ENCODE peak calls at places on chromosomes 11 and 22, in six cellular contexts. K is heart right ventricle, W is Caco-2, A is suprapubic skin, L is lung, M is fibroblast of lung. R is an unnamed sample. For H3K4me1, the result is how much of the 10 kb centered on the place peaks cover.

GRCh38 chr22:40107756-40108437 is 69.8 kb upstream of the TNRC6B start:
- DNase-seq in M (no peak), W (no peak), K (peak), L (no peak), A (no peak), R (peak)

GRCh38 chr11:3840870-3841425 is at the start of gene RHOG:
- DNase-seq in K (peak), M (peak), L (peak), A (peak), W (peak), R (peak)

GRCh38 chr11:117107701-117108590 is 9.7 kb upstream of the SIK3 start:
- DNase-seq in W (no peak), A (no peak), K (no peak), L (no peak), M (no peak), R (no peak)

GRCh38 chr11:22304337-22304961 is 33.7 kb upstream of the SLC17A6 start:
- DNase-seq in A (no peak), W (no peak), M (peak), K (no peak), L (no peak), R (no peak)

GRCh38 chr11:94732617-94733292 is 35.4 kb upstream of the AMOTL1 start:
- DNase-seq in L (no peak), W (no peak), K (peak), M (peak), A (no peak), R (no peak)

GRCh38 chr11:87851234-87851633 is 324.0 kb downstream of the RAB38 start:
- DNase-seq in W (no peak), A (no peak), K (no peak), M (peak), L (no peak), R (no peak)

GRCh38 chr11:27427183-27427980 is 45.2 kb downstream of the LGR4 start:
- DNase-seq in W (no peak), M (peak), A (no peak), K (no peak), L (no peak), R (peak)

GRCh38 chr11:17446482-17446881 is 30.2 kb downstream of the ABCC8 start:
- DNase-seq in L (no peak), M (no peak), K (no peak), W (no peak), A (no peak), R (no peak)

GRCh38 chr22:44147821-44148574 is 32.7 kb upstream of the PARVG start:
- DNase-seq in M (peak), A (no peak), L (no peak), W (no peak), K (no peak), R (no peak)

GRCh38 chr22:36405671-36406070 is 17.9 kb upstream of the MYH9 start:
- DNase-seq in A (no peak), M (no peak), L (peak), K (no peak), W (no peak), R (peak)

GRCh38 chr11:20529757-20530156 is 69.7 kb upstream of the SLC6A5 start:
- DNase-seq in M (no peak), A (no peak), W (no peak), K (no peak), L (no peak), R (no peak)

GRCh38 chr11:89182773-89183172 is 5.1 kb downstream of the TYR start:
- DNase-seq in M (peak), L (no peak), K (no peak), A (no peak), W (no peak), R (no peak)

GRCh38 chr11:72524711-72525110 is 90.4 kb upstream of the CLPB start:
- DNase-seq in K (no peak), A (no peak), M (peak), L (no peak), W (no peak), R (no peak)

GRCh38 chr11:121595717-121596156 is 143.0 kb upstream of the SORL1-AS1 start:
- DNase-seq in A (no peak), L (peak), K (no peak), M (peak), W (no peak), R (no peak)

GRCh38 chr11:17405232-17406005 is 17.0 kb upstream of the KCNJ11 start:
- DNase-seq in A (no peak), L (peak), K (peak), W (no peak), M (peak), R (peak)

GRCh38 chr11:69155302-69156198 is at the start of gene SMIM38:
- DNase-seq in L (no peak), W (peak), A (no peak), K (no peak), M (no peak), R (no peak)

GRCh38 chr11:64456509-64457320 is 97.8 kb downstream of the RPS6KA4 start:
- DNase-seq in W (no peak), A (peak), L (no peak), K (no peak), M (no peak), R (no peak)

GRCh38 chr11:86676533-86677154 is 4.2 kb upstream of the ME3 start:
- DNase-seq in A (no peak), L (no peak), W (peak), M (no peak), K (no peak), R (no peak)

GRCh38 chr11:67345949-67346819 is 7.2 kb downstream of the POLD4 start:
- DNase-seq in W (peak), M (peak), K (no peak), L (peak), A (no peak), R (peak)

GRCh38 chr11:72238040-72238450 is 5.9 kb downstream of the PHOX2A start:
- DNase-seq in M (peak), A (no peak), W (peak), L (peak), K (peak), R (peak)

GRCh38 chr11:60905551-60906113 is 753 bp downstream of the PRPF19 start:
- DNase-seq in M (peak), K (no peak), L (no peak), W (no peak), A (no peak), R (peak)

GRCh38 chr11:71181566-71181965 is 70.8 kb downstream of the SHANK2 start:
- DNase-seq in L (no peak), W (peak), A (no peak), K (no peak), M (no peak), R (no peak)

GRCh38 chr22:31730344-31730711 is 19.6 kb downstream of the PRR14L start:
- DNase-seq in M (no peak), A (no peak), L (no peak), K (no peak), W (no peak), R (no peak)
- TF ChIP-seq CTCF in M (no peak), A (no peak), L (no peak), K (no peak), W (no peak), R (no peak)

GRCh38 chr11:2301631-2302272 is at the start of the genes C11orf21 and TSPAN32:
- DNase-seq in W (no peak), A (peak), K (peak), M (peak), L (peak), R (peak)
- H3K4me1 ChIP-seq in W (half or more), A (under half), K (half or more), M (under half), L (under half), R (under half)

DNA sequence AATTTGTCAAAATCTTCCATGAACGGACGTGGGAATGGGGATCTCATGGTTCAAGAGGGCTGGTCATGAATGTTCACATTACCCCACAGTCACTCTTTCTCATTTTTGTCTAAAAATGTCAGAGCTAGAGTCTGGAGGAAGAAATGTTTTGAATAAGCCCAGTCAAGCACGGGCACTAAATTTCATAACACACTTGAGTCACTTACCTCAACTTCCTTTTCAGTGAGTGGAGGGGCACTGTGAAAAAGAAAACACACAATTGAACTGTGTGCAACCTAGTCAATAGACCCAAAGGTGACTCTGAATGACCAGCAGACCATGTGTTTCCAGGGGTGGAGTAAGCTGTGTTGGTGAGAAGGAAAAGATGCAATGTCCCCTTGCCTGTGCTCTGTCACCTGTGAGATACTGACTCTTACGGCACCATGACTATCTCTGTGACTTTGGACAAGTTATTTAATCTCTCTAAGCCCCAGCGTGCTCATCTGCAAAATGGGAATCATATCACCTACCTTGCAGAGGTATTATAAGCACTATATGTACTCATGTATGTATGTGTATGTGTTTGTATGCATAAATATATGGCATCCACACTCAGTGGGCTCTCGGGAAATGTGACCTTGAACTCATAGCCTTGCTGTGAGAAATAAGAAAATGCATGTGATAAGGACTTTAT is 38.2 kb upstream of the LYVE1 start:
- DNase-seq in K (no peak), A (no peak), M (peak), L (peak), W (no peak), R (no peak)
- H3K4me3 ChIP-seq in K (no peak), A (no peak), M (no peak), L (no peak), W (no peak), R (no peak)

GRCh38 chr11:65571940-65572339 is 398 bp upstream of the FAM89B start:
- DNase-seq in W (peak), L (no peak), A (no peak), K (no peak), M (no peak), R (peak)
- TF ChIP-seq CTCF in W (peak), L (no peak), A (no peak), K (peak), M (peak), R (peak)

GRCh38 chr11:44955019-44955738 is 4.5 kb upstream of the TP53I11 start:
- DNase-seq in M (peak), A (no peak), W (no peak), L (peak), K (peak), R (no peak)

GRCh38 chr11:44954051-44954906 is 3.6 kb upstream of the TP53I11 start:
- DNase-seq in M (no peak), W (no peak), L (no peak), A (no peak), K (no peak), R (no peak)

GRCh38 chr11:44950625-44951472 is at the start of gene TP53I11:
- DNase-seq in L (peak), A (peak), K (peak), W (no peak), M (peak), R (peak)

GRCh38 chr11:44952082-44952481 is 1.4 kb upstream of the TP53I11 start:
- DNase-seq in L (no peak), K (no peak), M (no peak), A (no peak), W (no peak), R (no peak)

DNA sequence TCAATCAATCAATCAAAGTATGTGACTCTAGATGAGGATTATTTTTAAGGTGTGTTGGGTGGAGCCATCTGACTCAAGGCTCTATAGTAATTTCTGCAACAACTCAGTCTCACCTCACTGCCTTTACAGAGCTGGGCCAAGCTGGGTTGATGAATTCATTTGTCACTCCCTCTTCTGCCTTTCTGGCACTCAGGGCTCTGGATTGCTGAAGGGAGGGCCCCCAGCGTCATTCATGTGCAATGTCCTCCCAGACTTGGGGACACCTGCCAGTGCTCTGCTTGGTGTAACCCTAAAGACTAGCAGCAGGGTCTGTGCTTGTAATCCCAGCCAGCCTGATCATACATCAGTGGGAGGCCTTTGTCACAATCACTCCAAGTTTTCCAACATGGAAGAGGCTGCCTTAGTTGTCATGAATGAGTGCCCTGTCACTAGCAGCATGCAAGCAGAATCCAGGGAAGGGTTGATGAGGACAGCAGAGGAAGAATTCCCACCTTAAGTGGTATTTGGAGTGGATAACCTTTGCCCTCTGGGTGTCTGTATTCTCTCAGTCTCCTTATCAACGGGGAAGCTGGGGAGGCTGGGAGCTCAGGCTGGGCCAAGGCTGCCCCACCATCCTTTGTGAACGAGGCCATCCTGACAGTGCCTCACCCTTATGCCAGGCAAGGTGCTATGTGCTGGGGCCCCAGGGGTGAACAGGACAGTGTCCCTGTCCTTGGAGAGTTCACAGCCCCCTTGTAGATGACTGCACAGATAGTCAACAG is 2.0 kb upstream of the TP53I11 start:
- DNase-seq in L (no peak), W (no peak), K (no peak), A (no peak), M (no peak), R (no peak)
- H3K4me1 ChIP-seq in L (under half), W (under half), K (half or more), A (under half), M (under half), R (under half)

GRCh38 chr22:39090426-39091064 is 6.5 kb upstream of the APOBEC3H start:
- DNase-seq in W (no peak), A (no peak), K (no peak), L (no peak), M (no peak), R (peak)
- H3K4me3 ChIP-seq in W (no peak), A (no peak), K (no peak), L (no peak), M (no peak), R (no peak)

GRCh38 chr11:24386551-24387404 is 110.1 kb upstream of the LUZP2 start:
- DNase-seq in L (no peak), A (no peak), K (no peak), M (peak), W (no peak), R (no peak)
- TF ChIP-seq CTCF in L (no peak), A (no peak), K (peak), M (peak), W (peak), R (peak)

DNA sequence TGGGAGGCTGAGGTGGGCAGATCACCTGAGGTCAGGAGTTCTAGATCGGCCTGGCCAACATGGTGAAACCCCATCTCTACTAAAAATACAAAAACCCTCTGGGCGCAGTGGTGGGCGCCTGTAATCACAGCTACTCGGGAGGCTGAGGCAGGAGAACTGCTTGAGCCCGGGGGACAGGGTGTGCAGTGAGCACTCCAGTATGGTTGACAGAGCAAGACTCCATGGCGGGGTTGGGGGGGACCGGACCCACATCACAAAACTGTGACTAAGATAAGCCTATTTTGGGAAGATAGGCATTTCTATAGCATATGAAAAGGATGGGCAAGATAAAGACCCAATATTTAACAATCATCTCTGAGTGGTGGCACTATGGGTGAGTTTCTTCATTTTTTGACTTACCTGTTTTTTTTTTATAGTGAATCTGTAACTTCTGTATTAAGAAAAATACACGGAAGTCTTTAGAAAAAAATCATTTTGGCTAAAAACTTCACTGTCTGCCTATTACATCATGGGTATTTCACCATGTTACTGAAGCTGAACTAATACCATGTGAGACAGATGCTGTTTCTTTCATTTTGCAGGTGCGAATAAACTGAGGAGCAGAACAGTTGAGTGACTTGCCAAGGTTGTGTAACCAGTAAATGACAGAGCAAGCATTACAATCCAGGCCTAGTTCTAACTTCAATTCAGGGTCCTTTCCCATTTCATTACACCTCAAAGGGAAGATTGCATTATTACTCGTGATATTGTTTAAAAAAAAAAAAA is 2.5 kb downstream of the CELF1 start:
- DNase-seq in K (no peak), L (no peak), A (peak), M (no peak), W (no peak), R (no peak)
- H3K4me1 ChIP-seq in K (half or more), L (under half), A (half or more), M (under half), W (under half), R (under half)

DNA sequence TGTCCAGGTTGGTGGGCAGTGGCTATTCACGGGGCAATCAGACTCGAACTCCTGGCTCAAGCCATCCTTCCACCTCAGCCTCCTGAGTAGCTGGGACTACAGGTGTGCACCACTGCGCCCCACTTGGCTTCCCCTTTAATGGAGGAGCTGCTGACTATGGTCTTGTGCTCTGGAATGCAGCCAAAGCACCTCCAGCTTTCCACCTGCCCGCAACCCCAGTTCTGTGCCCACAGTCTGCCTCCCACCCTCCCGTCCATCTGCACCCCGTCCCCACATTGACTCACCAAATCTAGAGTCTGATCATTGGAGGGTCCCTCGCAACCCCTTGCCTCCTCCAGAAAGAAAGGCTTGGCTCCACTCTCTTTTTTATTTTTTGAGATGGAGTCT is 41.0 kb downstream of the KCNJ4 start:
- DNase-seq in W (peak), M (no peak), K (no peak), L (no peak), A (peak), R (no peak)
- H3K4me3 ChIP-seq in W (no peak), M (no peak), K (no peak), L (no peak), A (no peak), R (no peak)

DNA sequence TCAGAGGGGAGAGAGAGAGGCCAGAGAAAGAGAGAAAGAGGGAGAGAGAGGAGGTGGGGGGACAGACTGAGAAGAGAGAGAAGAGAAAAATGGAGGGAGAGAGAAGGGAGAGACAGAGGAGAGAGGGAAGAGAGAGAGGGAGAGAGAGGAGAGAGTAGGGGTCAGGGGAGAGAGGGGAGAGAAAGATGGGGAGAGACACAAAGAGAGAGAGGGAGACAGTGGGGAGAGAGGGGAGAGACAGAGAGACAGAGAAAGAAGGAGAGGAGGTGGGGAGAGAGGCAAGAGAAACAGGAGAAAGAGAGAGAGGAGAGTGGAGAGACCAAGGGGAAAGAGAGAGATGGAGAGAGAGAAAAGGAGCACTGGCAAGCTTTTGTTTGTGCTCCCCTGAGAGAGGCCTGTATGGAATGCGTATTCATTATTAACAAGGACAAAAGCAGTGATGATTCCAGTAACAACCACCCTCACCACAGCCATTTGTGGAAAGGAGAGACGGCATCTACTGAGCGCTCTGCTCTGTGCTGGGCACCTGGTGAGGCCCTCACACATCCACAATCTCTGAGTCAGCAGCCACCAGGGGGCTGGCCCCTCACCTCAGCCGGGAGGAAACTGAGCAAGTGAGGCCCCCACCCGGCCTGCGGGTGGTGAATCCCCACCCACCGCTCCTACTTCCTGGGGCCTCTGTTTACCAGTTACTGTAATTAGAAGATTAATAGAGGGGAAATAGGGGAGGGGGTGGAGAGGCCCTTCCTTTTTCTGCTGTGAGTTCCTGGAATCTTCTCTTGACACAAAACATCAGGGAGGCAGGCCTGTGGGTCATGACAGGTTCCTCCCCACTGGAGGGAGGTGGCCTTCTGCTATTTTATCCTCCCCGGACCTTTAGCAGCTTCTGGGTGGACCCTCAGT is 14.7 kb upstream of the MIAT start:
- DNase-seq in A (no peak), M (peak), L (no peak), K (peak), W (no peak), R (no peak)
- TF ChIP-seq CTCF in A (no peak), M (no peak), L (no peak), K (peak), W (no peak), R (no peak)

R was measured in body of pancreas.